ENCODE peak calls at places on chromosomes 12 and 14, in five cellular contexts. T is transverse colon; V is stimulated activated CD4-positive, alpha-beta T cell treated with anti-CD3 and anti-CD28 coated beads, Interleukin-15, amount 100 ng/mL, for 24 hours; A is amniotic epithelial cell; C is GM12864. E is an unnamed sample.

GRCh38 chr14:53151867-53152626 is 1.1 kb downstream of the DDHD1 start:
- DNase-seq in T (peak; percentile 61), V (peak; percentile 79), A (peak; percentile 26), C (no peak), E (peak; percentile 82)

GRCh38 chr12:40794087-40794486 is 101.8 kb downstream of the CNTN1 start:
- DNase-seq in T (no peak), V (no peak), A (no peak), C (no peak), E (no peak)

GRCh38 chr12:100827901-100828520 is 33.4 kb downstream of the ANO4 start:
- DNase-seq in T (no peak), V (no peak), A (no peak), C (peak; percentile 7), E (no peak)

GRCh38 chr12:76706099-76706498 is 57.8 kb upstream of the ZDHHC17 start:
- DNase-seq in T (no peak), V (no peak), A (peak; percentile 70), C (no peak), E (no peak)

GRCh38 chr14:98207466-98207865 is 1064.5 kb downstream of the BCL11B start:
- DNase-seq in T (no peak), V (no peak), A (no peak), C (no peak), E (no peak)

GRCh38 chr12:98591209-98591608 is 2.3 kb upstream of the SLC25A3 start:
- DNase-seq in T (no peak), V (no peak), A (peak; percentile 29), C (no peak), E (no peak)

GRCh38 chr14:105862581-105863239 is 336.3 kb downstream of the TMEM121 start:
- DNase-seq in T (peak; percentile 8), V (no peak), A (no peak), C (no peak), E (no peak)

GRCh38 chr14:78519863-78520262 is 349.7 kb downstream of the NRXN3 start:
- DNase-seq in T (peak; percentile 8), V (peak; percentile 27), A (peak; percentile 4), C (no peak), E (peak; percentile 56)

GRCh38 chr14:106556665-106557289 is 1030.4 kb downstream of the TMEM121 start:
- DNase-seq in T (peak; percentile 73), V (peak; percentile 86), A (no peak), C (no peak), E (peak; percentile 79)

GRCh38 chr12:5295151-5295550 is 136.8 kb upstream of the NTF3 start:
- DNase-seq in T (no peak), V (no peak), A (no peak), C (no peak), E (no peak)

E was measured in Peyer's patch.